ENCODE peak calls at places on chromosomes 6 and 20, in nine cellular contexts. S is stimulated activated naive CD4-positive, alpha-beta T cell treated with Interleukin-2 at 50 U/mL for 16 hours; O is NCI-H345; D is activated naive CD8-positive, alpha-beta T cell treated with anti-CD3 and anti-CD28 coated beads, Interleukin-2, amount 50 U/mL, for 24 hours; L is germinal center; F is fibroblast of pulmonary artery; W is effector memory CD8-positive, alpha-beta T cell; T is EL; A is skeletal muscle cell. X is an unnamed sample.

GRCh38 chr20:63708301-63709148 is 686 bp downstream of the ZGPAT start:
- DNase-seq in S (no peak), O (no peak), D (no peak), L (peak), F (no peak), W (no peak), T (no peak), A (no peak), X (peak)

GRCh38 chr20:38132910-38133501 is 32.1 kb downstream of the TGM2 start:
- DNase-seq in S (no peak), O (no peak), D (no peak), L (no peak), F (no peak), W (no peak), T (no peak), A (no peak), X (no peak)

GRCh38 chr20:35339007-35339406 is 46.8 kb upstream of the FAM83C start:
- DNase-seq in S (no peak), O (no peak), D (no peak), L (no peak), F (peak), W (no peak), T (peak), A (peak), X (no peak)

GRCh38 chr6:20724443-20724842 is 190.2 kb downstream of the CDKAL1 start:
- DNase-seq in S (no peak), O (no peak), D (no peak), L (no peak), F (no peak), W (no peak), T (no peak), A (no peak), X (no peak)

GRCh38 chr20:40960521-40960956 is 68.1 kb upstream of the TOP1 start:
- DNase-seq in S (no peak), O (no peak), D (no peak), L (no peak), F (no peak), W (no peak), T (no peak), A (no peak), X (no peak)

GRCh38 chr6:113997106-113997505 is 26.2 kb upstream of the HDAC2 start:
- DNase-seq in S (no peak), O (no peak), D (no peak), L (no peak), F (peak), W (no peak), T (peak), A (peak), X (no peak)

GRCh38 chr6:127784468-127784867 is 116.4 kb downstream of the THEMIS start:
- DNase-seq in S (no peak), O (no peak), D (no peak), L (no peak), F (no peak), W (no peak), T (no peak), A (no peak), X (no peak)

GRCh38 chr20:4819901-4820300 is 98.2 kb downstream of the PRND start:
- DNase-seq in S (no peak), O (no peak), D (no peak), L (no peak), F (no peak), W (no peak), T (no peak), A (no peak), X (no peak)

GRCh38 chr6:106513813-106514212 is 115.5 kb downstream of the RTN4IP1 start:
- DNase-seq in S (no peak), O (no peak), D (no peak), L (no peak), F (no peak), W (no peak), T (peak), A (no peak), X (no peak)

GRCh38 chr6:3517350-3517749 is 60.5 kb upstream of the SLC22A23 start:
- DNase-seq in S (no peak), O (no peak), D (no peak), L (no peak), F (peak), W (no peak), T (peak), A (peak), X (no peak)

GRCh38 chr6:144730088-144730640 is 445.0 kb downstream of the UTRN start:
- DNase-seq in S (no peak), O (no peak), D (no peak), L (no peak), F (no peak), W (no peak), T (no peak), A (no peak), X (no peak)

GRCh38 chr6:157531986-157532365 is 151.0 kb downstream of the ZDHHC14 start:
- DNase-seq in S (no peak), O (no peak), D (no peak), L (no peak), F (no peak), W (no peak), T (no peak), A (no peak), X (no peak)

GRCh38 chr6:113695506-113695905 is 161.6 kb upstream of the MARCKS start:
- DNase-seq in S (no peak), O (no peak), D (no peak), L (no peak), F (peak), W (no peak), T (no peak), A (peak), X (no peak)

GRCh38 chr6:155248021-155249001 is 15.5 kb upstream of the CLDN20 start:
- DNase-seq in S (peak), O (no peak), D (peak), L (peak), F (peak), W (no peak), T (peak), A (no peak), X (peak)